ENCODE peak calls at places on chromosomes 13 and 19, in five cellular contexts. One of them, this sample, is unnamed.

GRCh38 chr13:28611654-28612131 is 47.2 kb upstream of the POMP start:
- DNase-seq in GM23248: no peak
- DNase-seq in MM.1S: no peak
- DNase-seq in PC-9: no peak
- DNase-seq in GM23338: no peak
- DNase-seq in this sample: no peak

GRCh38 chr19:54947381-54947780 is at the start of gene NLRP7:
- DNase-seq in GM23248: no peak
- DNase-seq in PC-9: no peak
- DNase-seq in MM.1S: no peak
- DNase-seq in GM23338: peak; percentile 36
- DNase-seq in this sample: no peak

GRCh38 chr13:66914155-66914554 is 316.0 kb downstream of the PCDH9 start:
- DNase-seq in GM23248: no peak
- DNase-seq in PC-9: no peak
- DNase-seq in MM.1S: no peak
- DNase-seq in GM23338: no peak
- DNase-seq in this sample: no peak

GRCh38 chr19:48739400-48739825 is 997 bp downstream of the RASIP1 start:
- DNase-seq in GM23248: no peak
- DNase-seq in GM23338: no peak
- DNase-seq in PC-9: no peak
- DNase-seq in MM.1S: no peak
- DNase-seq in this sample: peak; percentile 45

GRCh38 chr19:44943801-44944249 is 1.8 kb downstream of the APOC4 start:
- DNase-seq in MM.1S: no peak
- DNase-seq in GM23338: no peak
- DNase-seq in GM23248: peak; percentile 69
- DNase-seq in PC-9: no peak
- DNase-seq in this sample: no peak

GRCh38 chr19:32779082-32779481 is 59.5 kb downstream of the TDRD12 start:
- DNase-seq in GM23248: no peak
- DNase-seq in PC-9: no peak
- DNase-seq in MM.1S: no peak
- DNase-seq in GM23338: peak; percentile 35
- DNase-seq in this sample: no peak

GRCh38 chr19:53076984-53077383 is 26.2 kb downstream of the ZNF160 start:
- DNase-seq in GM23338: peak; percentile 97
- DNase-seq in MM.1S: no peak
- DNase-seq in GM23248: peak; percentile 67
- DNase-seq in PC-9: no peak
- DNase-seq in this sample: peak; percentile 85

GRCh38 chr19:13012690-13013608 is 17.7 kb downstream of the NFIX start:
- DNase-seq in PC-9: peak; percentile 34
- DNase-seq in GM23338: peak; percentile 68
- DNase-seq in MM.1S: no peak
- DNase-seq in GM23248: peak; percentile 92
- DNase-seq in this sample: peak; percentile 48

DNA sequence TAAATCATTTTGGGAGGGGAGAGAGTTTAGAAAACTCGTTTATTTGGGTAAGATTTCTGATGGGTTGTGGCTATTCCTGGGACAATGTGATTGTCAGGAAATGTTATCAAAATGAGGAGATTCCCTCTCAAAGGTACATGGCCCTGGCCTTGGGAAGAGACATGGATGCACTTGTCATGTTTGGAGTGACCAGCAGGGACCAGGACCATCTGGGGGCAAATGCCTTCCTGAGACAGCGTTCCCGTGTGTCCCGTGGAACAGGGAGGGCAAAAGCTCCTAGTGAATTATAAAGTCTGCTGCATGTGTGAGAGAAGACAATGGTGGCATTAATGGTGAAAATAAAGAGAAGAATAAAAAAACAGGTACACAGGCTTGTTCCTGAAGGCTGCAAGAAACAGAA is 317.3 kb downstream of the ZNF536 start:
- DNase-seq in GM23248: no peak
- DNase-seq in GM23338: peak; percentile 37
- DNase-seq in PC-9: no peak
- DNase-seq in MM.1S: no peak
- DNase-seq in this sample: no peak
- H3K4me3 ChIP-seq in GM23248: no peak overlapping the region
- H3K4me3 ChIP-seq in GM23338: no peak overlapping the region
- H3K4me3 ChIP-seq in PC-9: no peak overlapping the region
- H3K4me3 ChIP-seq in MM.1S: no peak overlapping the region
- H3K4me3 ChIP-seq in this sample: no peak overlapping the region

GRCh38 chr19:5222178-5222577 is 118.4 kb downstream of the PTPRS start:
- DNase-seq in MM.1S: no peak
- DNase-seq in GM23338: no peak
- DNase-seq in GM23248: no peak
- DNase-seq in PC-9: no peak
- DNase-seq in this sample: no peak
- TF ChIP-seq EZH2 in MM.1S: no peak
- TF ChIP-seq EZH2 in GM23338: no peak
- TF ChIP-seq EZH2 in GM23248: no peak
- TF ChIP-seq EZH2 in PC-9: no peak
- TF ChIP-seq EZH2 in this sample: no peak

GRCh38 chr13:50072676-50073075 is 57.4 kb downstream of the KCNRG start:
- DNase-seq in MM.1S: no peak
- DNase-seq in GM23338: no peak
- DNase-seq in PC-9: no peak
- DNase-seq in GM23248: no peak
- DNase-seq in this sample: no peak
- H3F3A ChIP-seq in MM.1S: peaks cover 2% of the 10 kb centered on the region
- H3F3A ChIP-seq in GM23338: no peaks in the 10 kb centered on the region
- H3F3A ChIP-seq in PC-9: peaks cover 8% of the 10 kb centered on the region
- H3F3A ChIP-seq in GM23248: peaks cover 6% of the 10 kb centered on the region
- H3F3A ChIP-seq in this sample: peaks cover 1% of the 10 kb centered on the region

DNA sequence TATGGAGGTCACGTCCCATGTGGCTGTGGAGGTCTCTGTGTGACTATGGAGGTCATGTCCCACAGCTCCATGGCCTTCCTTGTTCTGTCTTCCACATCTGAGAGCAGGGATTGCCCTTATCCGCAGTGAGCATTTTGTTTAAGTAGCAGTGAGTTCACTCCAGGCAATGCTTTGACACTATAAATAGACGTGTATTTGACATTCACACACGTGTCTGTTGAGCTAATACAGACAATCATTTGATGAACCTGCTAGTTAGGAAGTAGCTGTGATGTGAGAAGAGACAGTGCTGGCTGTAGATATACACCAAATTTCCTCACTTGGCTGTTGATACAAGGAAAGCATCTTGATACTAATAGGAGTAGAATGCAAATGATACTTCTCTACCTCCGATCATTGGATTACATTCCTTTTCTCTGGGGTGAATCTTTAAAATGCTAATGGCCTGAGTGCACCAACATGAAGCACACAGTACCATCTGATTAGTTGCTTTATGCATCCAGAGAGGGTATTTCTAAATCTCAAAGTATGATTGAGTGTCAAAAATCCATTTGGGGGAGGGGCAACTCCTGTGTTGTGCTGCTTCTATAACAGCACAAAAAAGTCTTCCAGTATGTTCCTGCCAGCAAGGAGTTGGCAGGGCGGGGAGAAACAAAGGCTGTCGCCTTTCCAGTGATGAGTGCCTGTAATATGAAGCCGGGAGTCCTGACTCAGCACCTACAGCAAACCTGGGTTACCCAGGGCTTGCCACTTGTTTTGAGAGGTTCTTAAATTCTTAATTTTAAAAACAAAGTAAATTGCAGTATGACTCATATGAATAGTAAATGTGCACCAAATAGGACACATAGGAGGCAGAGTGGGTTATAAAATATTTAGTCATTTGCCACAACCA is 7.0 kb downstream of the CUL4A start:
- DNase-seq in PC-9: peak; percentile 73
- DNase-seq in GM23338: peak; percentile 70
- DNase-seq in MM.1S: no peak
- DNase-seq in GM23248: peak; percentile 85
- DNase-seq in this sample: peak; percentile 61
- H3K4me3 ChIP-seq in PC-9: no peak overlapping the region
- H3K4me3 ChIP-seq in GM23338: peak overlapping the region; percentile 29
- H3K4me3 ChIP-seq in MM.1S: no peak overlapping the region
- H3K4me3 ChIP-seq in GM23248: peak overlapping the region; percentile 7
- H3K4me3 ChIP-seq in this sample: peak overlapping the region; percentile 3

DNA sequence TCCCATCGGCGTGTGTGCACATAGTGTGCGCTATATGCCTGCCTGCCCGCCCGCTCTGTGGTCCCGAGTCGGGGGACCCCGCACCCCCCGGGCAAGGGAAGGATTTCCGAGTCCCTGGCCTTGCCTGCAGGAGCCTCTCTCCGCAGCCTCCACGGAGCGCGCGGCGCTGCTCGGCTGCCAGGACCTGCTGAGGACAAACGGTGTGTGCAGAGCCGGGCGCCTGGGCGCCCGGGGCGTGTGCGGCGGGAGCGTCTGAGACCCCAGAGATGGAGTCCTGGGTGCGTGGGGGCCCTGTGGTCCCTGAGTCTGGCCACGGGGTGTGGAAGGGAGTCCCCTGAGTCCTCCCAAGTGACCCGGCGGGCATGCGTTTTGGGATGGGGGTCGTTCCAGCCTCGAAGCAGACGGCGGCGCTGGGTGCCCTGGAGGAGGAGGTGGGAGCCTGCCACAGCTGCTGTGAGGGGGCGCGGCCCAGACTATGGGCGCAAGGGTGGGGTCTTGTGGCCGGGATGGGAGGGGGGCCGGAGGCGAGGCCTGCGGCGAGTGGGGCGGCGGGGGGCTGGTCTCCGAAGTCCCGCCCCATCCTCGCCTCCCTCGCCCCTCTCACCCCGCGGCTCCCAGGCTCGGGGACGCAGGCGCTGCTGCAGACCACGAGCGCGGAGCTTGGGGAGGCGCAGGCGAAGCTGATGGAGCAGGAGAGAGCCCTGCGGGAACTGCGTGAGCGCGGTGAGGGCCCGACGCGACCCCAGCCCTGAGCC is 25.3 kb downstream of the CLEC4M start:
- DNase-seq in PC-9: no peak
- DNase-seq in MM.1S: no peak
- DNase-seq in GM23338: peak; percentile 59
- DNase-seq in GM23248: no peak
- DNase-seq in this sample: peak; percentile 62
- TF ChIP-seq EZH2 in PC-9: no peak
- TF ChIP-seq EZH2 in MM.1S: no peak
- TF ChIP-seq EZH2 in GM23338: peak; percentile 69
- TF ChIP-seq EZH2 in GM23248: no peak
- TF ChIP-seq EZH2 in this sample: peak; percentile 28

DNA sequence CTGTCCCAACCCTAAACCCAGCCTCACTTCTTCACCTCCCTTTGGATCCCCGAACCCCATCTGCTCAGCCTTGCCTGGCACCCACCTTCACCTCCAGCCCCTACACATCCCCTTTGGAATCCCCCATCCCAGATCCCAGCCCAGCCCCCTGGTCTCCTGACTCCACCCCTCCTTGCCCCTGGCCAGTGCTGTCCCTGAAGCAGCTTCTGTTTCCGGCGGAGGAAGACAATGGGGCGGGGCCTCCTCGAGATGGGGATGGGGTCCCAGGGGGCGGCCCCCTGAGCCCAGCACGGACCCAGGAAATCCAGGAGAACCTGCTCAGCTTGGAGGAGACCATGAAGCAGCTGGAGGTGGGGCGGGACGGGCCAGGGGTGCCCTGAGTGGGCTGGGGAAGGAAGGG is 22.0 kb downstream of the ERFL start:
- DNase-seq in PC-9: no peak
- DNase-seq in GM23248: no peak
- DNase-seq in GM23338: peak; percentile 60
- DNase-seq in MM.1S: no peak
- DNase-seq in this sample: no peak
- H3F3A ChIP-seq in PC-9: peaks cover 21% of the 10 kb centered on the region
- H3F3A ChIP-seq in GM23248: no peaks in the 10 kb centered on the region
- H3F3A ChIP-seq in GM23338: no peaks in the 10 kb centered on the region
- H3F3A ChIP-seq in MM.1S: no peaks in the 10 kb centered on the region
- H3F3A ChIP-seq in this sample: no peaks in the 10 kb centered on the region

DNA sequence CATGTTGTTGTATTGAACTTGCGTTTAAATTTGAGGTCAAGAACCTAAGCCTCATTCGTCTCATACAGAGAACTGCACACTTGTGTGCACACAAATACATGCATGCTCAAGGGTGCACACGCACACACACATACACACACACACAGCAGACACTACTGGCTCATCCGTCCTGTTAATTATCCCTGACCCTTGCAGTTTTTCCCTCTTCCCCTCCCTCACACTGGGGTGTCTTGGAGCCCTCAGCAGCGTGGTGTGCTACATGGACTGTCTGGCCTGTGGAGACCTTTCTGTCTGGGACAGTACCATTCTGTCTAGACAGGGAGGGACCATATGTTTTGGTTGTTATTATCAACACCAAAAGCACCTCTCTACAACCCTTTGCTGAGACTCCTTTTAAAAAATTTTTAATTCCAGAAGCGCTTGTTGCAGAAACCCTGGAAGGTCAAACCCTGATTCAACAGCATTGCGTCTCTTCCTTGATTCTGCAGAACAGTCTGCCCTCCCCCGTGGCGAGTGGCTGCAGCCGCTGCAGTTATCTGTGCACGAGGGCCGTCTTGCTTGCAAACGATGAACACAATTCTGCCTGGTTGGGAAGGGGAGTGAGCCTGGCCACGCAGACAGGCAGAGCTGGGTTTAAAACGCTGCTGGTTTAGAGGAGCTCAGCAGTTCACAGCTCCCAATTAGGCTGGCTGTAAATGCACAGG is 374.0 kb downstream of the IRS2 start:
- DNase-seq in MM.1S: no peak
- DNase-seq in GM23248: peak; percentile 31
- DNase-seq in PC-9: no peak
- DNase-seq in GM23338: peak; percentile 50
- DNase-seq in this sample: peak; percentile 77
- H3K4me3 ChIP-seq in MM.1S: no peak overlapping the region
- H3K4me3 ChIP-seq in GM23248: no peak overlapping the region
- H3K4me3 ChIP-seq in PC-9: no peak overlapping the region
- H3K4me3 ChIP-seq in GM23338: no peak overlapping the region
- H3K4me3 ChIP-seq in this sample: no peak overlapping the region

This sample was measured in neural progenitor cell.